ENCODE peak calls at places on chromosomes 2 and 18, in eight cellular contexts. M, F, J, L, Z, X, S and R are unnamed samples.

GRCh38 chr2:67824196-67824595 is 238.6 kb downstream of the C1D start:
- DNase-seq in L (no peak), J (no peak), M (no peak), F (no peak), S (no peak), X (no peak), Z (no peak), R (no peak)

GRCh38 chr18:47601608-47602272 is 328.7 kb downstream of the SMAD2 start:
- DNase-seq in F (no peak), L (no peak), X (no peak), J (no peak), S (no peak), M (no peak), Z (no peak), R (no peak)

GRCh38 chr2:190802810-190803209 is 77.8 kb upstream of the GLS start:
- DNase-seq in S (no peak), F (no peak), L (no peak), Z (no peak), J (no peak), M (no peak), X (no peak), R (no peak)

GRCh38 chr2:84846732-84847131 is 34.2 kb downstream of the TRABD2A start:
- DNase-seq in X (no peak), L (no peak), S (no peak), F (no peak), J (no peak), Z (no peak), M (no peak), R (no peak)

GRCh38 chr2:210128961-210129360 is 42.2 kb downstream of the KANSL1L start:
- DNase-seq in X (no peak), S (peak), L (no peak), F (no peak), Z (no peak), J (no peak), M (no peak), R (no peak)

GRCh38 chr2:200603972-200604371 is 18.2 kb downstream of the AOX1 start:
- DNase-seq in L (no peak), X (no peak), S (peak), F (peak), Z (no peak), M (no peak), J (no peak), R (no peak)

GRCh38 chr2:136479696-136480095 is 285.6 kb upstream of the THSD7B start:
- DNase-seq in F (no peak), S (no peak), M (no peak), L (no peak), Z (no peak), X (no peak), J (no peak), R (no peak)

GRCh38 chr2:163778045-163778753 is 42.4 kb upstream of the FIGN start:
- DNase-seq in Z (peak), S (peak), X (no peak), J (no peak), M (no peak), L (no peak), F (peak), R (no peak)

GRCh38 chr2:117019357-117019756 is 795.1 kb upstream of the DDX18 start:
- DNase-seq in X (no peak), L (no peak), J (no peak), Z (no peak), M (no peak), F (no peak), S (no peak), R (no peak)

GRCh38 chr2:12288048-12288447 is 428.7 kb upstream of the TRIB2 start:
- DNase-seq in M (no peak), F (no peak), X (no peak), J (no peak), S (no peak), L (no peak), Z (no peak), R (no peak)

GRCh38 chr2:132701810-132702209 is 31.8 kb upstream of the LYPD1 start:
- DNase-seq in X (no peak), F (no peak), Z (no peak), J (no peak), S (no peak), L (no peak), M (no peak), R (no peak)

GRCh38 chr2:166375736-166376487 is at the start of gene SCN9A:
- DNase-seq in X (peak), Z (no peak), J (peak), L (peak), S (peak), M (peak), F (peak), R (peak)
- TF ChIP-seq CTCF in X (no peak), Z (peak), J (no peak), L (no peak), S (no peak), M (no peak), F (no peak), R (peak)

GRCh38 chr2:236646871-236647270 is 77.2 kb downstream of the ACKR3 start:
- DNase-seq in M (no peak), Z (no peak), L (no peak), S (no peak), J (no peak), X (no peak), F (no peak), R (no peak)
- TF ChIP-seq CTCF in M (no peak), Z (no peak), L (no peak), S (no peak), J (no peak), X (no peak), F (no peak), R (no peak)

GRCh38 chr2:96273763-96274162 is 7.7 kb downstream of the CIAO1 start:
- DNase-seq in Z (no peak), J (no peak), L (no peak), X (no peak), S (no peak), M (no peak), F (no peak), R (no peak)

GRCh38 chr2:96274355-96275056 is 8.5 kb downstream of the CIAO1 start:
- DNase-seq in L (no peak), M (no peak), F (no peak), J (no peak), X (no peak), S (no peak), Z (no peak), R (no peak)

GRCh38 chr2:96267159-96267971 is 1.3 kb downstream of the CIAO1 start:
- DNase-seq in J (peak), Z (no peak), M (peak), X (no peak), F (peak), S (peak), L (peak), R (no peak)

GRCh38 chr2:96276787-96277499 is 10.9 kb downstream of the CIAO1 start:
- DNase-seq in Z (no peak), J (no peak), L (no peak), X (no peak), M (no peak), S (no peak), F (no peak), R (no peak)

DNA sequence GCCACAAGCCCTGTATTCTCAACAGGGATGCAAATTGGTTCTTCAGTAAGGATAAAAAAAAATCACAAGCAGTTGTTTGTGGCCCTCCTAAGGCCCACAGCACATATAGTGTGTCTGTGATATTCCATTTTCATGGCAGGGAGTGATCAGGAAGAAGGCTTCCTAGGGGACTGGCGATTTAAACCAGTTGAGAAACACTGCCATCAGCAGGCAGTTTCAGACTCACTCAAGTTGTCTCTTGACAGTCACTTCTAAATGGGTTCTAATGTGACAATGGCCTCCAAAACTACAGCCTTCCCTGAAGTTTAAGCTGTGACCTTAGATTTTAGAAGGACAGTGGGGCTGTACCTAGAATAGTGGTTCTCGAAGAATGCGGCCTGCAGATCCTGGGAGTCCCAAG is 6.0 kb downstream of the CIAO1 start:
- DNase-seq in X (no peak), S (no peak), J (no peak), L (no peak), F (no peak), M (no peak), Z (no peak), R (no peak)
- TF ChIP-seq CTCF in X (no peak), S (no peak), J (no peak), L (no peak), F (no peak), M (no peak), Z (no peak), R (no peak)

GRCh38 chr18:77766421-77766820 is 516.8 kb downstream of the GALR1 start:
- DNase-seq in M (no peak), L (no peak), X (no peak), S (no peak), Z (no peak), J (no peak), F (no peak), R (no peak)

GRCh38 chr18:77762632-77763031 is 513.0 kb downstream of the GALR1 start:
- DNase-seq in L (no peak), Z (no peak), X (no peak), J (no peak), S (no peak), F (no peak), M (no peak), R (no peak)

GRCh38 chr18:77761332-77761731 is 511.7 kb downstream of the GALR1 start:
- DNase-seq in L (no peak), Z (no peak), S (no peak), F (no peak), X (no peak), J (no peak), M (no peak), R (no peak)

GRCh38 chr18:77763530-77763929 is 513.9 kb downstream of the GALR1 start:
- DNase-seq in Z (no peak), F (no peak), X (no peak), M (no peak), J (no peak), L (no peak), S (no peak), R (no peak)

DNA sequence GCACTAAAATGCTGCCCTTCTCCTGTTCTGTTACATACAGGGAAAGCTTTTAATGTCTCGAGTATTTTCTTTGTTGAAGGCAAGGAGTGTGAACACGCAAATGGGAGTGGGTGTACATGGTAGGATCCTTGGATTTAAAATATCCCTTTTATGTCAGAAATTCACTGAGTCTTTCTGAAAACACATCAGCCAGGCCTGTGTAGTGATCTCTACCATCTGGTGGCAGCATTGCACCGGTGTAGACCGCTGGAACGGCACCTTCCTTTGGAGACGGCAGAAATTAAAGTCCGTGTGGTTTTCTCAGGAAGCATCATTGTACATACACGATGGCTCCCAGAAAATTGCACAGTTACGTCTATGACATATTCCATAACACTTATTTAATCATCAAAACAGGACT is 515.8 kb downstream of the GALR1 start:
- DNase-seq in F (peak), S (peak), L (no peak), Z (no peak), X (peak), M (peak), J (no peak), R (no peak)
- TF ChIP-seq CTCF in F (peak), S (peak), L (peak), Z (no peak), X (no peak), M (no peak), J (no peak), R (peak)

GRCh38 chr18:286515-287310 is 18.9 kb upstream of the THOC1 start:
- DNase-seq in M (no peak), J (no peak), Z (no peak), L (no peak), F (no peak), X (no peak), S (peak), R (no peak)

GRCh38 chr18:295756-296155 is 27.9 kb upstream of the THOC1 start:
- DNase-seq in Z (no peak), J (no peak), L (no peak), M (no peak), F (no peak), S (no peak), X (no peak), R (no peak)

GRCh38 chr18:297936-298335 is 30.1 kb upstream of the THOC1 start:
- DNase-seq in J (no peak), F (no peak), Z (no peak), S (no peak), L (no peak), X (no peak), M (no peak), R (no peak)

GRCh38 chr18:293557-293956 is 25.7 kb upstream of the THOC1 start:
- DNase-seq in F (no peak), M (no peak), Z (no peak), J (no peak), X (no peak), L (no peak), S (no peak), R (no peak)

DNA sequence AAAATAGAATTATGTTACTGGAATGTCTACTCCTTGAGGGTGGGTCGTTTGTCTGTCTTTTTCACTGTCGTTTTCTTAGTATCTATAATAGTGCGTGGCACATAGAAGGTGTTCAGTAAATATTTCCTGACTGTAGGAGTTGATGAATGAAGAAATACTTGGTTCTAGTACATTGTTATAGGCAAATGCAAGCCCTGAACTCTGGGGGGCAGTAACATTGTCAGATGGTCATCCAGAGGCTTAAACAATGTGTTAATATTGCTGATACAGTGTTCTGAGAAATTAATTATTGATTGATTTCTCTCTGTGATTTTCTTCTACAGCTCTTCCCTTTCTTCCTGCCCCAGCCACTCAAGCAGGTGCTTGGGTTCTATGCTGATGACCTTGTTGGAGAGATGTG is 24.4 kb upstream of the THOC1 start:
- DNase-seq in M (no peak), F (no peak), Z (no peak), X (no peak), J (no peak), L (no peak), S (no peak), R (no peak)
- TF ChIP-seq CTCF in M (no peak), F (no peak), Z (no peak), X (no peak), J (no peak), L (no peak), S (no peak), R (peak)

GRCh38 chr2:108612153-108612513 is 77.9 kb downstream of the LIMS1 start:
- DNase-seq in X (no peak), F (no peak), S (no peak), M (no peak), J (no peak), L (peak), Z (no peak), R (no peak)

GRCh38 chr2:108605947-108606346 is 71.7 kb downstream of the LIMS1 start:
- DNase-seq in J (no peak), S (no peak), X (no peak), L (no peak), F (no peak), Z (no peak), M (no peak), R (no peak)

GRCh38 chr2:108604196-108604595 is 69.9 kb downstream of the LIMS1 start:
- DNase-seq in L (no peak), M (no peak), S (no peak), X (no peak), F (no peak), J (no peak), Z (no peak), R (no peak)

GRCh38 chr2:108611021-108611420 is 76.8 kb downstream of the LIMS1 start:
- DNase-seq in F (no peak), Z (no peak), X (no peak), L (peak), J (no peak), M (no peak), S (no peak), R (no peak)

DNA sequence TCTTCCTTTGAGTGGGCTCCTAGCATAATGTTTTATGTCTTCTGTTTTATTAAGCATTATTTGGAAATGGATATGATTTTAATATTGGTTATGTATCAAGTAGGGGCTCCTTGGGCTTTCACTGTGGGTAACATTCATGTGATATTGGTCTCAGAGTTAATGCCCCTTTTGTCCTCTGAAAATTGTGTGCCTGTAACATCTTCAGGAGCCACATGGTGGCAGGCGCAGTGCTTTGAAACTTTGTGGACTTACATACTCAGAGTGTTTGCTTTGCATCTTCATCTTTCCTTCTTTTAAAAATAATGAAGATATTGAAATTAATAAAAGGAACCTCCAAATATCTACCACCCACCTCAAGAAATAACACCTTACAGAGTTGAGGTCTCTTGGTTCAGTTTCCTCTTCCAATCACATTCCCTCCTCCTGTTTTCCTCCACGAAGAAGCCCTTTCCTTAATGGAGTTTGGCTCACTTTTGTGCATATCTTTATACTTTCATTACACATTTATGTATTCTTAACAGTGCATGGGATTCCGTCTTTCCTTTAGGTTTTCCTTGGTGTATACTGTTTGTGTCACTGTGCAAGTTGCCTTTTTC is 73.5 kb downstream of the LIMS1 start:
- DNase-seq in M (peak), S (peak), Z (no peak), J (no peak), L (no peak), X (no peak), F (no peak), R (no peak)
- TF ChIP-seq CTCF in M (peak), S (peak), Z (peak), J (peak), L (peak), X (no peak), F (peak), R (peak)

GRCh38 chr18:41373612-41374011 is 581.4 kb upstream of the PIK3C3 start:
- DNase-seq in F (no peak), J (no peak), L (no peak), Z (no peak), M (no peak), S (no peak), X (no peak), R (no peak)

GRCh38 chr18:41378628-41379027 is 576.4 kb upstream of the PIK3C3 start:
- DNase-seq in J (no peak), X (no peak), M (no peak), Z (no peak), F (no peak), L (no peak), S (peak), R (no peak)
- TF ChIP-seq CTCF in J (no peak), X (no peak), M (no peak), Z (no peak), F (no peak), L (peak), S (peak), R (peak)

GRCh38 chr2:131032393-131032836 is 60.8 kb downstream of the FAM168B start:
- DNase-seq in S (no peak), X (no peak), M (no peak), L (no peak), Z (no peak), F (no peak), J (no peak), R (peak)

GRCh38 chr2:131033786-131034121 is 59.5 kb downstream of the FAM168B start:
- DNase-seq in M (no peak), F (no peak), J (no peak), S (no peak), L (no peak), Z (no peak), X (no peak), R (peak)

GRCh38 chr2:131030478-131030971 is 62.7 kb downstream of the FAM168B start:
- DNase-seq in Z (no peak), F (no peak), S (no peak), L (no peak), X (no peak), M (no peak), J (no peak), R (no peak)

GRCh38 chr2:131031431-131031841 is 61.8 kb downstream of the FAM168B start:
- DNase-seq in S (no peak), Z (no peak), J (no peak), F (no peak), L (no peak), X (no peak), M (no peak), R (no peak)

GRCh38 chr2:131031875-131032274 is 61.4 kb downstream of the FAM168B start:
- DNase-seq in J (no peak), Z (no peak), S (no peak), F (no peak), M (no peak), L (no peak), X (no peak), R (no peak)
- TF ChIP-seq CTCF in J (no peak), Z (no peak), S (no peak), F (no peak), M (no peak), L (no peak), X (no peak), R (no peak)